ENCODE peak calls at places on chromosomes 5 and 9, in seven cellular contexts. W is central memory CD4-positive, alpha-beta T cell; S is A549; Y is RWPE1; M is transverse colon; R is NCI-H1092; A is EH. N is an unnamed sample.

GRCh38 chr5:133941456-133942196 is 26.8 kb downstream of the C5orf15 start:
- DNase-seq in W (no peak), R (no peak), A (no peak), M (no peak), S (no peak), Y (no peak), N (no peak)

GRCh38 chr5:73066466-73066865 is 53.9 kb upstream of the TMEM171 start:
- DNase-seq in A (peak), R (no peak), S (no peak), W (no peak), M (no peak), Y (no peak), N (no peak)

GRCh38 chr9:114210691-114211276 is 55.4 kb downstream of the COL27A1 start:
- DNase-seq in Y (no peak), S (no peak), W (no peak), A (no peak), R (no peak), M (no peak), N (no peak)

GRCh38 chr5:132853323-132853722 is 12.9 kb downstream of the GDF9 start:
- DNase-seq in Y (no peak), M (no peak), R (no peak), W (no peak), S (no peak), A (no peak), N (no peak)

GRCh38 chr5:11715797-11716196 is 188.4 kb downstream of the CTNND2 start:
- DNase-seq in A (no peak), W (no peak), M (no peak), Y (no peak), S (no peak), R (no peak), N (no peak)

GRCh38 chr9:73149371-73150067 is 2.1 kb upstream of the ANXA1 start:
- DNase-seq in Y (peak), A (peak), S (peak), R (no peak), W (peak), M (no peak), N (no peak)

GRCh38 chr9:33143241-33143642 is 23.9 kb downstream of the B4GALT1 start:
- DNase-seq in Y (no peak), S (peak), W (no peak), R (no peak), A (peak), M (peak), N (peak)

GRCh38 chr5:31113101-31113500 is 80.4 kb upstream of the CDH6 start:
- DNase-seq in Y (peak), S (no peak), A (peak), W (no peak), R (no peak), M (no peak), N (no peak)

GRCh38 chr5:90792725-90793124 is 234.1 kb downstream of the ADGRV1 start:
- DNase-seq in A (no peak), R (no peak), W (no peak), M (no peak), Y (no peak), S (no peak), N (no peak)

GRCh38 chr5:5209101-5209500 is 69.0 kb downstream of the ADAMTS16 start:
- DNase-seq in W (no peak), R (no peak), M (no peak), A (no peak), S (no peak), Y (no peak), N (no peak)

GRCh38 chr5:120454094-120454798 is 9.9 kb upstream of the PRR16 start:
- DNase-seq in A (peak), S (no peak), R (no peak), M (no peak), W (no peak), Y (peak), N (no peak)

GRCh38 chr9:87662808-87663528 is 63.0 kb upstream of the CTSL start:
- DNase-seq in W (no peak), A (peak), S (peak), M (peak), R (peak), Y (peak), N (no peak)

GRCh38 chr9:3285365-3286161 is 240.2 kb downstream of the RFX3 start:
- DNase-seq in M (no peak), A (peak), R (no peak), W (no peak), S (no peak), Y (no peak), N (no peak)

GRCh38 chr5:39352170-39352569 is 12.1 kb downstream of the C9 start:
- DNase-seq in M (no peak), Y (no peak), W (no peak), R (no peak), S (no peak), A (no peak), N (no peak)

GRCh38 chr9:35350212-35350611 is 139.7 kb upstream of the RUSC2 start:
- DNase-seq in S (no peak), A (no peak), W (no peak), Y (no peak), M (no peak), R (no peak), N (no peak)

GRCh38 chr5:132813599-132814440 is 718 bp downstream of the SOWAHA start:
- DNase-seq in A (peak), W (peak), M (peak), Y (peak), S (peak), R (no peak), N (no peak)

GRCh38 chr9:33676746-33677505 is 118.4 kb upstream of the PRSS3 start:
- DNase-seq in W (no peak), R (peak), S (peak), M (peak), Y (peak), A (peak), N (peak)

GRCh38 chr5:38871790-38872551 is 26.2 kb downstream of the OSMR start:
- DNase-seq in Y (peak), W (no peak), A (peak), S (peak), R (no peak), M (no peak), N (no peak)

GRCh38 chr9:36731576-36731975 is 158.9 kb downstream of the MELK start:
- DNase-seq in S (no peak), W (no peak), Y (no peak), A (peak), M (no peak), R (no peak), N (peak)

GRCh38 chr5:139985733-139986132 is 57.4 kb downstream of the NRG2 start:
- DNase-seq in A (peak), W (no peak), S (peak), Y (peak), M (no peak), R (no peak), N (no peak)

GRCh38 chr5:123810911-123811310 is 298.9 kb downstream of the CSNK1G3 start:
- DNase-seq in A (no peak), W (no peak), S (no peak), R (no peak), M (no peak), Y (no peak), N (no peak)

GRCh38 chr9:133048595-133048994 is 13.2 kb upstream of the CEL start:
- DNase-seq in M (peak), R (no peak), S (peak), Y (peak), A (peak), W (no peak), N (no peak)

GRCh38 chr9:117448066-117448465 is 33.2 kb upstream of the ASTN2 start:
- DNase-seq in R (no peak), S (no peak), W (no peak), M (no peak), A (peak), Y (no peak), N (no peak)

GRCh38 chr5:151123897-151124751 is 33.5 kb downstream of the ANXA6 start:
- DNase-seq in W (no peak), A (peak), Y (no peak), M (peak), R (peak), S (peak), N (no peak)

GRCh38 chr9:127161081-127161621 is 38.7 kb upstream of the ANGPTL2 start:
- DNase-seq in R (no peak), W (no peak), Y (no peak), S (no peak), A (no peak), M (no peak), N (no peak)

GRCh38 chr5:106759581-106759980 is 911.2 kb downstream of the EFNA5 start:
- DNase-seq in A (no peak), R (no peak), W (no peak), M (no peak), S (peak), Y (no peak), N (no peak)

GRCh38 chr5:93117753-93118531 is 463.1 kb downstream of the NR2F1-AS1 start:
- DNase-seq in W (no peak), S (no peak), M (no peak), A (peak), R (no peak), Y (no peak), N (no peak)

GRCh38 chr9:33782395-33783152 is 12.8 kb upstream of the PRSS3 start:
- DNase-seq in Y (no peak), W (no peak), M (no peak), S (peak), A (peak), R (no peak), N (no peak)

GRCh38 chr5:124477002-124477546 is 269.4 kb downstream of the ZNF608 start:
- DNase-seq in R (no peak), A (no peak), M (no peak), Y (no peak), S (no peak), W (no peak), N (no peak)

N was measured in DMS79.